ENCODE peak calls at places on chromosomes 1 and 21, in five cellular contexts. B, E, W, N and R are unnamed samples.

GRCh38 chr1:154961207-154961496 is 430 bp downstream of the PYGO2 start:
- DNase-seq in W (no peak), E (peak; percentile 73), N (no peak), B (no peak), R (no peak)

GRCh38 chr1:191831572-191831971 is 326.7 kb upstream of the RGS18 start:
- DNase-seq in E (no peak), W (no peak), B (no peak), N (no peak), R (no peak)

GRCh38 chr1:53765656-53766055 is 26.7 kb upstream of the GLIS1 start:
- DNase-seq in B (peak; percentile 72), W (no peak), E (no peak), N (no peak), R (no peak)

GRCh38 chr1:117655220-117655577 is 49.4 kb downstream of the TENT5C start:
- DNase-seq in N (no peak), W (no peak), B (peak; percentile 31), E (peak; percentile 45), R (no peak)

GRCh38 chr21:41802684-41803083 is 35.8 kb upstream of the RIPK4 start:
- DNase-seq in N (peak; percentile 88), E (no peak), B (no peak), W (peak; percentile 26), R (peak; percentile 31)

GRCh38 chr1:67347688-67348472 is 40.2 kb downstream of the IL12RB2 start:
- DNase-seq in N (no peak), E (peak; percentile 30), B (peak; percentile 61), W (peak; percentile 12), R (peak; percentile 32)

GRCh38 chr1:25685938-25686665 is 69.5 kb downstream of the MAN1C1 start:
- DNase-seq in E (no peak), N (no peak), W (no peak), B (no peak), R (no peak)

GRCh38 chr1:117646956-117647355 is 41.1 kb downstream of the TENT5C start:
- DNase-seq in N (no peak), W (no peak), E (no peak), B (no peak), R (no peak)

GRCh38 chr21:45866473-45867010 is 115.0 kb upstream of the COL6A1 start:
- DNase-seq in E (no peak), B (no peak), W (no peak), N (no peak), R (no peak)

GRCh38 chr1:5005171-5005570 is 350.8 kb downstream of the AJAP1 start:
- DNase-seq in B (no peak), N (no peak), W (no peak), E (no peak), R (no peak)

GRCh38 chr1:225651376-225651871 is 1.5 kb downstream of the ENAH start:
- DNase-seq in N (no peak), W (no peak), E (no peak), B (peak; percentile 51), R (no peak)

GRCh38 chr1:117859901-117860300 is 69.5 kb downstream of the GDAP2 start:
- DNase-seq in B (no peak), N (no peak), E (no peak), W (no peak), R (no peak)

GRCh38 chr1:111052246-111052645 is 87.6 kb downstream of the DRAM2 start:
- DNase-seq in N (no peak), E (no peak), B (peak; percentile 19), W (no peak), R (no peak)

GRCh38 chr1:58548381-58548780 is 1.9 kb upstream of the OMA1 start:
- DNase-seq in B (no peak), E (no peak), N (no peak), W (no peak), R (no peak)

GRCh38 chr1:25724201-25724600 is 75.8 kb upstream of the SELENON start:
- DNase-seq in W (no peak), B (no peak), N (no peak), E (no peak), R (no peak)

GRCh38 chr1:19073311-19074186 is 117.1 kb upstream of the IFFO2 start:
- DNase-seq in E (no peak), B (no peak), N (peak; percentile 69), W (no peak), R (no peak)

GRCh38 chr1:203217139-203217621 is 12.3 kb downstream of the CHIT1 start:
- DNase-seq in B (no peak), E (no peak), W (no peak), N (no peak), R (no peak)

GRCh38 chr1:100538935-100539835 is 1.2 kb downstream of the GPR88 start:
- DNase-seq in B (peak; percentile 3), N (no peak), W (no peak), E (no peak), R (peak; percentile 37)

GRCh38 chr1:53625049-53625448 is 113.9 kb downstream of the GLIS1 start:
- DNase-seq in N (peak; percentile 9), E (no peak), W (no peak), B (peak; percentile 58), R (no peak)

GRCh38 chr1:233518344-233518743 is 95.6 kb upstream of the KCNK1 start:
- DNase-seq in W (peak; percentile 22), N (no peak), E (peak; percentile 33), B (no peak), R (no peak)

GRCh38 chr1:234887026-234887910 is 241.4 kb downstream of the TOMM20 start:
- DNase-seq in N (no peak), W (no peak), E (no peak), B (peak; percentile 36), R (no peak)

GRCh38 chr1:111274653-111275052 is 16.0 kb upstream of the CHIA start:
- DNase-seq in B (no peak), W (no peak), N (no peak), E (no peak), R (no peak)

GRCh38 chr1:236066054-236066453 is 1.2 kb upstream of the NID1 start:
- DNase-seq in B (no peak), W (no peak), N (no peak), E (no peak), R (no peak)

GRCh38 chr1:236687273-236687672 is 974 bp downstream of the ACTN2 start:
- DNase-seq in B (no peak), N (no peak), W (no peak), E (no peak), R (no peak)

GRCh38 chr1:168264296-168264695 is 16.4 kb upstream of the TBX19 start:
- DNase-seq in N (no peak), W (no peak), E (no peak), B (no peak), R (no peak)

GRCh38 chr1:89476072-89476471 is 48.6 kb upstream of the LRRC8B start:
- DNase-seq in W (no peak), E (no peak), N (no peak), B (no peak), R (no peak)

GRCh38 chr1:91672601-91673161 is 172.0 kb downstream of the CDC7 start:
- DNase-seq in E (no peak), B (no peak), W (no peak), N (no peak), R (no peak)

GRCh38 chr1:246597971-246598370 is 31.7 kb downstream of the CNST start:
- DNase-seq in B (no peak), N (no peak), W (no peak), E (no peak), R (no peak)

GRCh38 chr1:162838863-162839262 is 22.1 kb downstream of the CCDC190 start:
- DNase-seq in W (no peak), N (no peak), B (no peak), E (no peak), R (no peak)

GRCh38 chr1:212549503-212550017 is 59.0 kb upstream of the ATF3 start:
- DNase-seq in N (no peak), W (no peak), B (no peak), E (no peak), R (no peak)

GRCh38 chr1:246404078-246404477 is 103.0 kb downstream of the SMYD3 start:
- DNase-seq in E (no peak), W (no peak), N (no peak), B (no peak), R (no peak)

GRCh38 chr1:172180886-172181285 is 239.6 kb upstream of the C1orf105 start:
- DNase-seq in N (no peak), E (no peak), W (peak; percentile 50), B (peak; percentile 70), R (no peak)

GRCh38 chr1:3672231-3672970 is 20.1 kb downstream of the TP73 start:
- DNase-seq in B (no peak), E (no peak), W (no peak), N (no peak), R (no peak)

GRCh38 chr1:3673381-3674099 is 21.2 kb downstream of the TP73 start:
- DNase-seq in N (no peak), B (no peak), E (no peak), W (no peak), R (no peak)

GRCh38 chr1:3671371-3672180 is 19.3 kb downstream of the TP73 start:
- DNase-seq in E (no peak), W (no peak), B (no peak), N (no peak), R (no peak)

GRCh38 chr1:3674100-3675094 is 22.1 kb downstream of the TP73 start:
- DNase-seq in N (no peak), W (no peak), E (no peak), B (no peak), R (peak; percentile 47)

GRCh38 chr1:3672971-3673361 is 20.6 kb downstream of the TP73 start:
- DNase-seq in E (no peak), W (no peak), B (no peak), N (no peak), R (no peak)
- H3K4me3 ChIP-seq in E (no peak overlapping the region), W (no peak overlapping the region), B (no peak overlapping the region), N (no peak overlapping the region), R (no peak overlapping the region)

GRCh38 chr1:230231739-230232075 is 164.7 kb downstream of the GALNT2 start:
- DNase-seq in N (no peak), W (peak; percentile 87), E (no peak), B (peak; percentile 60), R (peak; percentile 92)
- TF ChIP-seq POLR2A in N (no peak), W (peak; percentile 39), E (no peak), B (no peak), R (peak; percentile 44)

GRCh38 chr1:29281531-29281930 is 45.2 kb downstream of the PTPRU start:
- DNase-seq in B (no peak), N (no peak), E (no peak), W (no peak), R (no peak)
- H3K27ac ChIP-seq in B (no peak overlapping the region), N (no peak overlapping the region), E (no peak overlapping the region), W (no peak overlapping the region), R (no peak overlapping the region)

DNA sequence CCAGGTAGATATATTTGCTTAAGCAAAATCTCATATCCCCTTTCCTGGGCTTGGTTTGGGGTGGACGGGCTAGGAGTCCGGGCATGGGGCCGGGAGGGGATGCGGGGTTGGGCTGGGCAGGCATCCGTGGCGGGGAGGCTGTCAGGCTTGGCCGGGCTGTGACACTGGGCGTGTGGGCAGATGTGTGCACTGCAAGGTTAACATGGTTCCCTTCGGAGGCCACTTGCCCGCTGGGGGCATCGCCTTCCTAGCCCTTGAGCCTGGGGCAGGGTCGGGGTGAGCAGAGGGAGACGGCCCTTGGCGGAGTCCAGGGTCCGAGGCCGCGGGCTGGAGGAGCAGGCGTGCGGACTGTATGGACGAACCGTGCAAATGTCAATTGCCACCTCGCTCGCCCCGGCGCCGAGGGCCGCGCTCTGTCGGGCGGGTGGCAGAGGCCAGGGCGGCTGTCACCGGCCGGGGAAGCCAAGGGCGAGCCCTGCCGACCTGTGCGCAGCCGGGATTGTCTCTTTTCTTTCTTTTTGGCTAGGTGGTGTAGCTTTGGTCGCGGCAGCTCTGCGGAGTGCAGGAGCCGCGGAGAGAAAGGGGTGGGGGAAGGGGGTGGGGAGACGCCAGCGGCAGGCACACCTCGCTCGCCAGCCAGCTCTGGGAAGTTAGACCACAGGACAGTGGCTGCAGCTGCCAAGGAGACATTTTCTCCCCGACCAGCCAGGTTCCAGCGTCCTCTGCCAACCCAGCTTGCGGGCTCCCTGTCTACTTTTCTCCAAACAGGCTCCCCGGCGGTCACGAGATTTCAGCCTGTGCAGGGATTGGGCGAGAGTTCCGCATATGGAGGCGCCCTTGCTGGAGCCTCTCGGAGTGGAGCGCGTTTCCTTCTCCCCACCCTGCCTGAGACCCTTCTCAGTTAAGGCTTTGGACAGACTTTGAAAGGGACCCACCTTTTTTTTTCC is 1.3 kb downstream of the RCOR3 start:
- DNase-seq in B (peak; percentile 61), W (peak; percentile 85), N (peak; percentile 87), E (peak; percentile 82), R (peak; percentile 87)
- H3K4me3 ChIP-seq in B (peak overlapping the region; percentile 100), W (peak overlapping the region; percentile 96), N (peak overlapping the region; percentile 95), E (peak overlapping the region; percentile 90), R (peak overlapping the region; percentile 46)